ENCODE peak calls at places on chromosomes 5 and 9, in four cellular contexts. One of them, this sample, is unnamed.
A peak's percentile ranks its signal among the peaks of the same experiment; 100 is the strongest.

GRCh38 chr9:30815585-30815984 is 1568.9 kb upstream of the ACO1 start:
- DNase-seq in KG1: no peak
- DNase-seq in CD8-positive, alpha-beta T cell: no peak
- DNase-seq in germinal center: no peak
- DNase-seq in this sample: no peak

GRCh38 chr9:135300346-135301141 is 179.0 kb upstream of the PPP1R26 start:
- DNase-seq in KG1: no peak
- DNase-seq in CD8-positive, alpha-beta T cell: no peak
- DNase-seq in germinal center: no peak
- DNase-seq in this sample: no peak

GRCh38 chr5:106755066-106755465 is 915.7 kb downstream of the EFNA5 start:
- DNase-seq in KG1: no peak
- DNase-seq in CD8-positive, alpha-beta T cell: no peak
- DNase-seq in germinal center: no peak
- DNase-seq in this sample: no peak

GRCh38 chr9:121354770-121355169 is 15.3 kb downstream of the STOM start:
- DNase-seq in KG1: no peak
- DNase-seq in CD8-positive, alpha-beta T cell: no peak
- DNase-seq in germinal center: no peak
- DNase-seq in this sample: no peak

GRCh38 chr9:137178201-137178938 is 6.5 kb upstream of the TMEM210 start:
- DNase-seq in KG1: no peak
- DNase-seq in CD8-positive, alpha-beta T cell: no peak
- DNase-seq in germinal center: no peak
- DNase-seq in this sample: no peak

GRCh38 chr9:105295151-105295550 is 50.7 kb downstream of the SLC44A1 start:
- DNase-seq in KG1: no peak
- DNase-seq in CD8-positive, alpha-beta T cell: no peak
- DNase-seq in germinal center: no peak
- DNase-seq in this sample: no peak

GRCh38 chr9:109409998-109410397 is 88.1 kb downstream of the PTPN3 start:
- DNase-seq in KG1: no peak
- DNase-seq in CD8-positive, alpha-beta T cell: no peak
- DNase-seq in germinal center: peak; percentile 28
- DNase-seq in this sample: no peak

GRCh38 chr5:115601709-115602584 is at the start of gene TICAM2:
- DNase-seq in KG1: no peak
- DNase-seq in CD8-positive, alpha-beta T cell: peak; percentile 25
- DNase-seq in germinal center: peak; percentile 80
- DNase-seq in this sample: peak; percentile 47

GRCh38 chr9:137407590-137408300 is 15.2 kb downstream of the EXD3 start:
- DNase-seq in KG1: no peak
- DNase-seq in CD8-positive, alpha-beta T cell: no peak
- DNase-seq in germinal center: no peak
- DNase-seq in this sample: no peak

GRCh38 chr9:132193227-132194110 is 31.6 kb downstream of the NTNG2 start:
- DNase-seq in KG1: no peak
- DNase-seq in CD8-positive, alpha-beta T cell: no peak
- DNase-seq in germinal center: no peak
- DNase-seq in this sample: no peak

This sample was measured in CMK.